ENCODE peak calls at places on chromosomes 13 and 19, in seven cellular contexts. P is A172; D is HEK293T; A is activated CD4-positive, alpha-beta T cell treated with anti-CD3 and anti-CD28 coated beads for 36 hours; U is AG10803; Y is D341Med; Q is transverse colon. F is an unnamed sample.

GRCh38 chr19:41377977-41378707 is 1.8 kb downstream of the TMEM91 start:
- DNase-seq in P (no peak), D (no peak), A (peak), U (no peak), Y (peak), Q (no peak), F (peak)

GRCh38 chr19:45117167-45117594 is 24.2 kb downstream of the PPP1R37 start:
- DNase-seq in P (no peak), D (no peak), A (peak), U (no peak), Y (no peak), Q (peak), F (peak)

GRCh38 chr13:36841411-36841810 is 22.4 kb downstream of the RFXAP start:
- DNase-seq in P (no peak), D (no peak), A (no peak), U (no peak), Y (no peak), Q (no peak), F (no peak)

GRCh38 chr13:93689333-93689732 is 462.7 kb downstream of the GPC6 start:
- DNase-seq in P (no peak), D (no peak), A (no peak), U (peak), Y (no peak), Q (no peak), F (no peak)

GRCh38 chr13:110343241-110343865 is 36.3 kb downstream of the COL4A2 start:
- DNase-seq in P (peak), D (no peak), A (no peak), U (no peak), Y (no peak), Q (no peak), F (no peak)

GRCh38 chr13:98252931-98253470 is 75.9 kb upstream of the RNF113B start:
- DNase-seq in P (peak), D (no peak), A (no peak), U (peak), Y (no peak), Q (no peak), F (no peak)

GRCh38 chr13:72726721-72727416 is 560 bp downstream of the MZT1 start:
- DNase-seq in P (no peak), D (peak), A (peak), U (peak), Y (peak), Q (peak), F (no peak)

GRCh38 chr19:54470991-54471782 is 1.9 kb downstream of the CDC42EP5 start:
- DNase-seq in P (no peak), D (no peak), A (no peak), U (no peak), Y (no peak), Q (peak), F (no peak)

GRCh38 chr19:39307233-39307821 is 11.1 kb downstream of the IFNL1 start:
- DNase-seq in P (no peak), D (no peak), A (no peak), U (no peak), Y (no peak), Q (peak), F (no peak)